ENCODE peak calls at places on chromosome 10, in eight cellular contexts. One of them, this sample, is unnamed.

GRCh38 chr10:127048630-127049029 is 143.4 kb downstream of the DOCK1 start:
- DNase-seq in mammary epithelial cell: no peak
- DNase-seq in spleen: no peak
- DNase-seq in A549: no peak
- DNase-seq in BJ: no peak
- DNase-seq in psoas muscle: no peak
- DNase-seq in bronchial epithelial cell: no peak
- DNase-seq in suprapubic skin: no peak
- DNase-seq in this sample: no peak

GRCh38 chr10:102420443-102420809 is 210 bp upstream of the FBXL15 start:
- DNase-seq in bronchial epithelial cell: no peak
- DNase-seq in spleen: no peak
- DNase-seq in mammary epithelial cell: no peak
- DNase-seq in BJ: no peak
- DNase-seq in psoas muscle: no peak
- DNase-seq in suprapubic skin: no peak
- DNase-seq in A549: peak
- DNase-seq in this sample: no peak

GRCh38 chr10:24759706-24760105 is 36.0 kb upstream of the ARHGAP21 start:
- DNase-seq in psoas muscle: no peak
- DNase-seq in BJ: no peak
- DNase-seq in spleen: no peak
- DNase-seq in A549: no peak
- DNase-seq in suprapubic skin: no peak
- DNase-seq in mammary epithelial cell: no peak
- DNase-seq in bronchial epithelial cell: no peak
- DNase-seq in this sample: no peak

GRCh38 chr10:1399431-1400120 is 337.7 kb downstream of the ADARB2 start:
- DNase-seq in suprapubic skin: no peak
- DNase-seq in spleen: no peak
- DNase-seq in mammary epithelial cell: no peak
- DNase-seq in BJ: no peak
- DNase-seq in bronchial epithelial cell: no peak
- DNase-seq in A549: no peak
- DNase-seq in psoas muscle: no peak
- DNase-seq in this sample: no peak

GRCh38 chr10:3605882-3606281 is 179.1 kb downstream of the KLF6 start:
- DNase-seq in suprapubic skin: no peak
- DNase-seq in mammary epithelial cell: no peak
- DNase-seq in BJ: no peak
- DNase-seq in spleen: no peak
- DNase-seq in bronchial epithelial cell: no peak
- DNase-seq in psoas muscle: no peak
- DNase-seq in A549: no peak
- DNase-seq in this sample: peak

GRCh38 chr10:47152861-47153349 is 147.1 kb upstream of the GDF10 start:
- DNase-seq in BJ: no peak
- DNase-seq in mammary epithelial cell: peak
- DNase-seq in A549: peak
- DNase-seq in spleen: no peak
- DNase-seq in suprapubic skin: no peak
- DNase-seq in bronchial epithelial cell: peak
- DNase-seq in psoas muscle: no peak
- DNase-seq in this sample: peak

GRCh38 chr10:21910798-21911197 is 92.7 kb downstream of the DNAJC1 start:
- DNase-seq in BJ: no peak
- DNase-seq in A549: no peak
- DNase-seq in mammary epithelial cell: no peak
- DNase-seq in spleen: no peak
- DNase-seq in psoas muscle: no peak
- DNase-seq in bronchial epithelial cell: no peak
- DNase-seq in suprapubic skin: no peak
- DNase-seq in this sample: no peak

GRCh38 chr10:54396004-54396403 is 405.0 kb downstream of the PCDH15 start:
- DNase-seq in spleen: no peak
- DNase-seq in A549: no peak
- DNase-seq in bronchial epithelial cell: no peak
- DNase-seq in BJ: no peak
- DNase-seq in psoas muscle: no peak
- DNase-seq in mammary epithelial cell: no peak
- DNase-seq in suprapubic skin: no peak
- DNase-seq in this sample: no peak

GRCh38 chr10:3126741-3127342 is 45.7 kb downstream of the PITRM1 start:
- DNase-seq in suprapubic skin: no peak
- DNase-seq in psoas muscle: peak
- DNase-seq in mammary epithelial cell: no peak
- DNase-seq in bronchial epithelial cell: no peak
- DNase-seq in A549: no peak
- DNase-seq in spleen: no peak
- DNase-seq in BJ: no peak
- DNase-seq in this sample: peak

GRCh38 chr10:130737622-130738021 is 573.9 kb downstream of the TCERG1L start:
- DNase-seq in BJ: no peak
- DNase-seq in mammary epithelial cell: peak
- DNase-seq in suprapubic skin: peak
- DNase-seq in A549: no peak
- DNase-seq in bronchial epithelial cell: no peak
- DNase-seq in spleen: no peak
- DNase-seq in psoas muscle: no peak
- DNase-seq in this sample: no peak

GRCh38 chr10:22825841-22826240 is 102.0 kb upstream of the ARMC3 start:
- DNase-seq in spleen: no peak
- DNase-seq in psoas muscle: peak
- DNase-seq in BJ: no peak
- DNase-seq in A549: no peak
- DNase-seq in suprapubic skin: no peak
- DNase-seq in mammary epithelial cell: no peak
- DNase-seq in bronchial epithelial cell: no peak
- DNase-seq in this sample: no peak

GRCh38 chr10:13840036-13840435 is 253.3 kb downstream of the PRPF18 start:
- DNase-seq in bronchial epithelial cell: no peak
- DNase-seq in BJ: no peak
- DNase-seq in A549: no peak
- DNase-seq in psoas muscle: no peak
- DNase-seq in suprapubic skin: peak
- DNase-seq in spleen: no peak
- DNase-seq in mammary epithelial cell: no peak
- DNase-seq in this sample: no peak

GRCh38 chr10:80184291-80184690 is 21.0 kb downstream of the ANXA11 start:
- DNase-seq in A549: no peak
- DNase-seq in suprapubic skin: no peak
- DNase-seq in mammary epithelial cell: no peak
- DNase-seq in psoas muscle: no peak
- DNase-seq in BJ: no peak
- DNase-seq in spleen: no peak
- DNase-seq in bronchial epithelial cell: no peak
- DNase-seq in this sample: no peak

GRCh38 chr10:68202965-68203358 is 29.0 kb downstream of the ATOH7 start:
- DNase-seq in suprapubic skin: no peak
- DNase-seq in BJ: no peak
- DNase-seq in spleen: no peak
- DNase-seq in A549: no peak
- DNase-seq in mammary epithelial cell: peak
- DNase-seq in bronchial epithelial cell: peak
- DNase-seq in psoas muscle: no peak
- DNase-seq in this sample: peak

GRCh38 chr10:49620841-49621378 is 7.1 kb downstream of the CHAT start:
- DNase-seq in A549: no peak
- DNase-seq in spleen: peak
- DNase-seq in mammary epithelial cell: no peak
- DNase-seq in BJ: no peak
- DNase-seq in psoas muscle: no peak
- DNase-seq in suprapubic skin: peak
- DNase-seq in bronchial epithelial cell: no peak
- DNase-seq in this sample: no peak

GRCh38 chr10:92757066-92757716 is 67.4 kb downstream of the HHEX start:
- DNase-seq in bronchial epithelial cell: peak
- DNase-seq in A549: peak
- DNase-seq in BJ: peak
- DNase-seq in suprapubic skin: peak
- DNase-seq in spleen: peak
- DNase-seq in psoas muscle: peak
- DNase-seq in mammary epithelial cell: peak
- DNase-seq in this sample: peak
- TF ChIP-seq CTCF in bronchial epithelial cell: peak
- TF ChIP-seq CTCF in A549: no peak
- TF ChIP-seq CTCF in BJ: peak
- TF ChIP-seq CTCF in suprapubic skin: no peak
- TF ChIP-seq CTCF in spleen: peak
- TF ChIP-seq CTCF in psoas muscle: no peak
- TF ChIP-seq CTCF in mammary epithelial cell: no peak
- TF ChIP-seq CTCF in this sample: no peak

DNA sequence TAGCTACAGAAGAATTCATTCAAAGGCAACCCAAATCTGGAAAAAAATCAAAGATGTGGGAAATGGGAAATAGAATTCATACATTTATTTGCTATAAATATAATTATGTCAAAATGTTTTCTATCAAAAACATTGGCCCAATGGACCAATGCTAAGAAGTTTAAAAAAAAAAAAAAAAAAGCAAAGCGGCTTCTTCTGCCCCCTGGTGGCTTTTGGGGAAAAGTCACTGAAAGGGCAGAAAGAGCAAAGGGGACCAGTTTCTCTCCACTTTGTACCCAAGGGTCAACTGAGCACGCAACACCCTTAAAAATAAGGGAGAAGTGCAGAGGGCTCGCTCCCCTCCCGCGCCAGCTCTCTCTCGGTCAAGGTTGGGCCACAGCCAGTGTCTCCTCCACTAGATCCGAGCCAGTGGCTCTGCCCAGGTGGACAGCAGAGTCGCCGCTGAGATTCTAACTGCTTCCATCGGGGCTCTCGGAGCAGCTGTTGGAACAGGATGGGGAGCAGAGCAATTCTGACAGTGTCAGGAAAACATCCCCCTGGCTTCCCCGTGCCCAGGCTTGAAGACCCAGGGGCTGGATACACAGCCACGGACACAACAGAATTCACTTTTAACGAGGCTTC is 136.4 kb upstream of the FGFR2 start:
- DNase-seq in spleen: no peak
- DNase-seq in psoas muscle: no peak
- DNase-seq in suprapubic skin: no peak
- DNase-seq in bronchial epithelial cell: no peak
- DNase-seq in BJ: no peak
- DNase-seq in A549: peak
- DNase-seq in mammary epithelial cell: peak
- DNase-seq in this sample: peak
- H3K4me3 ChIP-seq in spleen: no peak
- H3K4me3 ChIP-seq in psoas muscle: no peak
- H3K4me3 ChIP-seq in suprapubic skin: no peak
- H3K4me3 ChIP-seq in bronchial epithelial cell: no peak
- H3K4me3 ChIP-seq in BJ: no peak
- H3K4me3 ChIP-seq in A549: peak
- H3K4me3 ChIP-seq in mammary epithelial cell: no peak
- H3K4me3 ChIP-seq in this sample: no peak

DNA sequence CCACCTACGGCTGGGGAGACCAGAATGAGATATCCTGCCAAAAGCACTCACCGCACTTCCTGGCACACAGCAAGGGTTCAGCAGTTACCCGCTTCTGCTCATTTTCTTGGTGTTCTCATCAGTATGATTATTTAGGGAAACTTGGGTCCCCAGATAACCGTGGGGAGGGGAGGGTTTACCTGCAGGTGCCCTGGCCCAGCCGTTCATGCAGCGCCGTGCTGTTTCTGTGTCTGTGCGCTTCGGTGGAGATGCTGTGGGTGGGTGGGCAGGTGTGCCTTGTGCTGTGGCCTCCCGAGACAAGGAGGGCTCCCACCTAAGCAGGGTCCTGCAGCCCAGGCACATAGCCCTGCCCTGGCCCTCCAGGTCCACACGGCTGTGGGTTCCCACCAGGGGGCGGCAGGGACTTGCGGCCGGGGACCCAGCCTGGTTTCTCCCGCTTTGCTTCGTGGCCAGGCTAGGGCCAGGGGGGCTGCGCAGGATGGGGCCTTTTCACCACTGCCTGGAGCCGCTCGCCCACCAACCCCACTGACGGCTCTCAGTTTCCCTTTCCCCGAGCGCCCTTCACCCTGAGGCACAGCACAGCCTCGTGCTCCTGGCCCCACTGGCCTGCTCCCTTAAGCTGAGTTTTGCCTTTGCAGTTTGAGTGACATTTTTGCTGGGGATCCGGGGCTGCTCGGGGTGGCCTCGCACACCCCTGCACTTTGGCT is 78.5 kb downstream of the LHPP start:
- DNase-seq in spleen: peak
- DNase-seq in BJ: no peak
- DNase-seq in bronchial epithelial cell: no peak
- DNase-seq in A549: peak
- DNase-seq in psoas muscle: peak
- DNase-seq in suprapubic skin: no peak
- DNase-seq in mammary epithelial cell: no peak
- DNase-seq in this sample: peak
- TF ChIP-seq CTCF in spleen: peak
- TF ChIP-seq CTCF in BJ: peak
- TF ChIP-seq CTCF in bronchial epithelial cell: peak
- TF ChIP-seq CTCF in A549: peak
- TF ChIP-seq CTCF in psoas muscle: peak
- TF ChIP-seq CTCF in suprapubic skin: peak
- TF ChIP-seq CTCF in mammary epithelial cell: peak
- TF ChIP-seq CTCF in this sample: peak

GRCh38 chr10:26698909-26699308 is 1.4 kb downstream of the PDSS1 start:
- DNase-seq in spleen: no peak
- DNase-seq in BJ: no peak
- DNase-seq in mammary epithelial cell: no peak
- DNase-seq in bronchial epithelial cell: no peak
- DNase-seq in suprapubic skin: no peak
- DNase-seq in A549: no peak
- DNase-seq in psoas muscle: no peak
- DNase-seq in this sample: no peak
- H3K4me3 ChIP-seq in spleen: no peak
- H3K4me3 ChIP-seq in BJ: no peak
- H3K4me3 ChIP-seq in mammary epithelial cell: peak
- H3K4me3 ChIP-seq in bronchial epithelial cell: no peak
- H3K4me3 ChIP-seq in suprapubic skin: peak
- H3K4me3 ChIP-seq in A549: peak
- H3K4me3 ChIP-seq in psoas muscle: peak
- H3K4me3 ChIP-seq in this sample: no peak

GRCh38 chr10:125216309-125216708 is 55.9 kb upstream of the CTBP2 start:
- DNase-seq in spleen: no peak
- DNase-seq in bronchial epithelial cell: no peak
- DNase-seq in mammary epithelial cell: no peak
- DNase-seq in A549: no peak
- DNase-seq in psoas muscle: no peak
- DNase-seq in BJ: no peak
- DNase-seq in suprapubic skin: no peak
- DNase-seq in this sample: no peak

GRCh38 chr10:125216897-125217296 is 56.5 kb upstream of the CTBP2 start:
- DNase-seq in A549: no peak
- DNase-seq in suprapubic skin: no peak
- DNase-seq in psoas muscle: no peak
- DNase-seq in mammary epithelial cell: no peak
- DNase-seq in BJ: no peak
- DNase-seq in bronchial epithelial cell: no peak
- DNase-seq in spleen: no peak
- DNase-seq in this sample: no peak

GRCh38 chr10:125214283-125214570 is 53.9 kb upstream of the CTBP2 start:
- DNase-seq in suprapubic skin: no peak
- DNase-seq in spleen: no peak
- DNase-seq in A549: no peak
- DNase-seq in psoas muscle: no peak
- DNase-seq in BJ: no peak
- DNase-seq in bronchial epithelial cell: no peak
- DNase-seq in mammary epithelial cell: no peak
- DNase-seq in this sample: no peak

GRCh38 chr10:125218967-125219366 is 58.6 kb upstream of the CTBP2 start:
- DNase-seq in A549: no peak
- DNase-seq in BJ: no peak
- DNase-seq in suprapubic skin: no peak
- DNase-seq in psoas muscle: no peak
- DNase-seq in bronchial epithelial cell: no peak
- DNase-seq in mammary epithelial cell: no peak
- DNase-seq in spleen: no peak
- DNase-seq in this sample: no peak

GRCh38 chr10:125217986-125218675 is 57.8 kb upstream of the CTBP2 start:
- DNase-seq in psoas muscle: no peak
- DNase-seq in spleen: no peak
- DNase-seq in bronchial epithelial cell: peak
- DNase-seq in mammary epithelial cell: no peak
- DNase-seq in suprapubic skin: no peak
- DNase-seq in BJ: no peak
- DNase-seq in A549: no peak
- DNase-seq in this sample: peak
- TF ChIP-seq CTCF in psoas muscle: no peak
- TF ChIP-seq CTCF in spleen: no peak
- TF ChIP-seq CTCF in bronchial epithelial cell: no peak
- TF ChIP-seq CTCF in mammary epithelial cell: no peak
- TF ChIP-seq CTCF in suprapubic skin: no peak
- TF ChIP-seq CTCF in BJ: peak
- TF ChIP-seq CTCF in A549: no peak
- TF ChIP-seq CTCF in this sample: no peak